ENCODE peak calls at places on chromosomes 12 and 14, in five cellular contexts. R is aorta; E is esophagus squamous epithelium; Q is neural progenitor cell; I is naive thymus-derived CD4-positive, alpha-beta T cell. K is an unnamed sample.
A peak's percentile ranks its signal among the peaks of the same experiment; 100 is the strongest.

GRCh38 chr12:91991397-91992187 is 154.1 kb downstream of the BTG1 start:
- DNase-seq in I (peak; percentile 22), Q (no peak), R (no peak), E (no peak), K (no peak)

GRCh38 chr14:102394717-102395378 is 32.1 kb downstream of the TECPR2 start:
- DNase-seq in Q (no peak), E (no peak), I (no peak), R (no peak), K (no peak)

GRCh38 chr14:36605506-36605857 is 23.1 kb upstream of the NKX2-8 start:
- DNase-seq in I (no peak), R (no peak), E (no peak), Q (no peak), K (no peak)

GRCh38 chr12:113990548-113991223 is 24.6 kb upstream of the RBM19 start:
- DNase-seq in R (no peak), Q (no peak), I (no peak), E (no peak), K (no peak)

GRCh38 chr14:103607039-103607668 is 21.9 kb upstream of the KLC1 start:
- DNase-seq in I (peak; percentile 35), E (no peak), R (peak; percentile 88), Q (peak; percentile 64), K (peak; percentile 80)

GRCh38 chr12:19223018-19223417 is 93.5 kb downstream of the PLEKHA5 start:
- DNase-seq in R (no peak), I (no peak), Q (no peak), E (no peak), K (no peak)

GRCh38 chr14:21924479-21924878 is 250.9 kb upstream of the OR4E1 start:
- DNase-seq in I (peak; percentile 73), R (no peak), Q (peak; percentile 10), E (no peak), K (no peak)

GRCh38 chr12:116759783-116760581 is 21.9 kb downstream of the RNFT2 start:
- DNase-seq in I (peak; percentile 22), E (no peak), R (peak; percentile 71), Q (no peak), K (no peak)

GRCh38 chr12:111842556-111843396 is 748 bp downstream of the MAPKAPK5 start:
- DNase-seq in Q (peak; percentile 23), E (no peak), R (no peak), I (no peak), K (no peak)

GRCh38 chr14:103537175-103537990 is 8.4 kb downstream of the TRMT61A start:
- DNase-seq in E (no peak), I (no peak), R (peak; percentile 30), Q (no peak), K (no peak)

GRCh38 chr14:89458713-89459112 is 41.7 kb upstream of the FOXN3 start:
- DNase-seq in R (no peak), Q (no peak), E (no peak), I (no peak), K (no peak)

GRCh38 chr12:106205208-106206069 is 42.4 kb downstream of the CKAP4 start:
- DNase-seq in E (no peak), Q (peak; percentile 24), I (no peak), R (no peak), K (no peak)

GRCh38 chr12:54352022-54352531 is 12.2 kb downstream of the GPR84 start:
- DNase-seq in R (peak; percentile 75), Q (peak; percentile 91), E (no peak), I (peak; percentile 11), K (no peak)

GRCh38 chr12:21823581-21823980 is 49.1 kb upstream of the KCNJ8 start:
- DNase-seq in Q (no peak), R (peak; percentile 81), I (no peak), E (no peak), K (no peak)

GRCh38 chr14:56490379-56490778 is 89.2 kb upstream of the TMEM260 start:
- DNase-seq in R (no peak), E (no peak), I (no peak), Q (peak; percentile 71), K (no peak)

GRCh38 chr12:56338643-56339422 is at the start of gene IL23A:
- DNase-seq in E (no peak), R (no peak), I (peak; percentile 82), Q (peak; percentile 54), K (no peak)

GRCh38 chr14:64337901-64338615 is 43.9 kb upstream of the ESR2 start:
- DNase-seq in R (no peak), Q (peak; percentile 91), E (no peak), I (no peak), K (no peak)

GRCh38 chr14:91835920-91836843 is 31.2 kb downstream of the TC2N start:
- DNase-seq in R (peak; percentile 77), I (peak; percentile 74), Q (peak; percentile 89), E (no peak), K (no peak)

GRCh38 chr12:55652352-55652751 is 15.7 kb downstream of the OR10P1 start:
- DNase-seq in Q (no peak), R (no peak), E (no peak), I (no peak), K (no peak)

GRCh38 chr12:123105427-123105826 is 45.5 kb downstream of the PITPNM2 start:
- DNase-seq in I (no peak), Q (peak; percentile 29), R (no peak), E (no peak), K (no peak)

GRCh38 chr12:72570601-72571000 is 298.4 kb downstream of the TRHDE start:
- DNase-seq in Q (peak; percentile 74), I (no peak), E (no peak), R (no peak), K (no peak)

GRCh38 chr12:1698638-1699214 is 7.9 kb downstream of the ADIPOR2 start:
- DNase-seq in I (no peak), E (no peak), Q (no peak), R (no peak), K (no peak)

GRCh38 chr14:105368426-105368825 is 29.9 kb upstream of the TEX22 start:
- DNase-seq in I (no peak), Q (no peak), E (no peak), R (no peak), K (no peak)

GRCh38 chr14:74356892-74357575 is 8.8 kb downstream of the VRTN start:
- DNase-seq in Q (no peak), I (no peak), R (no peak), E (no peak), K (no peak)

GRCh38 chr14:100535287-100536131 is 51.7 kb downstream of the BEGAIN start:
- DNase-seq in E (no peak), R (no peak), Q (no peak), I (no peak), K (no peak)

GRCh38 chr12:24069532-24070395 is 120.3 kb upstream of the SOX5 start:
- DNase-seq in I (no peak), E (no peak), R (no peak), Q (peak; percentile 80), K (no peak)

GRCh38 chr14:23119362-23120327 is 590 bp upstream of the CEBPE start:
- DNase-seq in R (no peak), E (no peak), Q (peak; percentile 38), I (peak; percentile 66), K (no peak)

GRCh38 chr12:92602930-92603623 is 99.7 kb upstream of the PLEKHG7 start:
- DNase-seq in E (no peak), R (no peak), Q (no peak), I (no peak), K (no peak)

GRCh38 chr14:50064993-50065392 is 51.4 kb downstream of the VCPKMT start:
- DNase-seq in E (no peak), R (peak; percentile 79), Q (no peak), I (peak; percentile 45), K (no peak)

GRCh38 chr14:97380539-97380941 is 583.4 kb downstream of the VRK1 start:
- DNase-seq in R (no peak), I (no peak), Q (no peak), E (no peak), K (no peak)

GRCh38 chr14:24179961-24180726 is 8.3 kb downstream of the REC8 start:
- DNase-seq in I (no peak), R (no peak), Q (no peak), E (no peak), K (peak; percentile 84)

GRCh38 chr12:121748571-121749265 is 36.2 kb downstream of the TMEM120B start:
- DNase-seq in E (no peak), I (no peak), Q (peak; percentile 23), R (no peak), K (peak; percentile 47)

GRCh38 chr12:51382173-51382572 is 9.0 kb downstream of the GALNT6 start:
- DNase-seq in Q (no peak), I (no peak), E (no peak), R (no peak), K (no peak)
- H3K27me3 ChIP-seq in Q (peaks cover 2% of the 10 kb centered on the region), I (no peaks in the 10 kb centered on the region), E (no peaks in the 10 kb centered on the region), R (no peaks in the 10 kb centered on the region), K (no peaks in the 10 kb centered on the region)

GRCh38 chr12:41106315-41106714 is 81.8 kb upstream of the PDZRN4 start:
- DNase-seq in I (no peak), Q (no peak), E (no peak), R (no peak), K (no peak)

GRCh38 chr12:41103614-41104013 is 84.5 kb upstream of the PDZRN4 start:
- DNase-seq in R (no peak), Q (no peak), I (no peak), E (no peak), K (no peak)

GRCh38 chr12:41112903-41113302 is 75.2 kb upstream of the PDZRN4 start:
- DNase-seq in I (no peak), R (no peak), E (no peak), Q (no peak), K (no peak)

GRCh38 chr12:41108032-41108431 is 80.1 kb upstream of the PDZRN4 start:
- DNase-seq in R (no peak), Q (no peak), E (no peak), I (no peak), K (no peak)
- H3K4me3 ChIP-seq in R (no peak overlapping the region), Q (no peak overlapping the region), E (no peak overlapping the region), I (no peak overlapping the region), K (no peak overlapping the region)

GRCh38 chr14:35133542-35134328 is 11.4 kb downstream of the PRORP start:
- DNase-seq in E (no peak), Q (no peak), R (no peak), I (no peak), K (no peak)
- H3K36me3 ChIP-seq in E (no peaks in the 10 kb centered on the region), Q (no peaks in the 10 kb centered on the region), R (peaks cover 9% of the 10 kb centered on the region), I (no peaks in the 10 kb centered on the region), K (peaks cover 2% of the 10 kb centered on the region)

GRCh38 chr12:41772478-41772877 is 372.2 kb downstream of the GXYLT1 start:
- DNase-seq in I (no peak), E (no peak), R (no peak), Q (no peak), K (no peak)

DNA sequence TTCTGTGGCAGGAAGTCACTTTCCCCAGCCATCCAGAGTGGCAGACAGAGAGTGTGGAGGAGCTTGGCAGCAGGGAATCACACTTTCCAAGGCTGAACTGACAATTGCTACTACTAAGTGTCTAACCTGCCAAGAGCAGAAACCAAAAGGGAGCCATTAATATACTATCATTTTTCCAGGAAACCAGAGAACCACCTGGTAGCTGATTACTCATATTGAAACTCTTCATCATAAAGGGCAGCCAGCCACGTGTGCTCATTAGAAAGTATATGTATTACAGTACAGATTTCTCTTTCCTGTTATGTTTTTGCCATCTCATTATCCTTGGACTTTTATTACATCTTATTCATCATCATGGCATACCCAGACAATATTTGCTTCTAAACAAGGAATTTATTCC is 374.9 kb downstream of the GXYLT1 start:
- DNase-seq in E (no peak), Q (no peak), I (no peak), R (no peak), K (no peak)
- H3K27me3 ChIP-seq in E (no peaks in the 10 kb centered on the region), Q (no peaks in the 10 kb centered on the region), I (no peaks in the 10 kb centered on the region), R (no peaks in the 10 kb centered on the region), K (no peaks in the 10 kb centered on the region)

GRCh38 chr14:75438486-75439080 is 10.8 kb downstream of the JDP2 start:
- DNase-seq in E (no peak), I (no peak), R (no peak), Q (no peak), K (no peak)
- H3K4me3 ChIP-seq in E (no peak overlapping the region), I (no peak overlapping the region), R (no peak overlapping the region), Q (no peak overlapping the region), K (no peak overlapping the region)

K was measured in BJ.